ENCODE peak calls at places on chromosomes 5 and 9, in four cellular contexts. C is AG04450, X is memory B cell, Q is foreskin keratinocyte. V is an unnamed sample.
A peak's percentile ranks its signal among the peaks of the same experiment; 100 is the strongest.

GRCh38 chr5:88085462-88085861 is 183.2 kb downstream of the TMEM161B start:
- DNase-seq in C (no peak), X (no peak), Q (no peak), V (no peak)

GRCh38 chr9:131707677-131708612 is 31.9 kb downstream of the RAPGEF1 start:
- DNase-seq in C (peak; percentile 26), X (no peak), Q (peak; percentile 55), V (no peak)

GRCh38 chr5:155897761-155898160 is 429.2 kb upstream of the SGCD start:
- DNase-seq in C (no peak), X (no peak), Q (no peak), V (no peak)

GRCh38 chr9:4548796-4549725 is 58.8 kb downstream of the SLC1A1 start:
- DNase-seq in C (no peak), X (no peak), Q (no peak), V (no peak)

GRCh38 chr9:136247947-136248637 is 2.5 kb upstream of the QSOX2 start:
- DNase-seq in C (no peak), X (no peak), Q (no peak), V (no peak)

GRCh38 chr5:132475531-132475930 is 15.0 kb downstream of the IRF1 start:
- DNase-seq in C (no peak), X (no peak), Q (no peak), V (no peak)

GRCh38 chr5:141647242-141647641 is 4.0 kb downstream of the FCHSD1 start:
- DNase-seq in C (no peak), X (no peak), Q (no peak), V (no peak)

GRCh38 chr9:34437006-34437925 is 21.1 kb downstream of the FAM219A start:
- DNase-seq in C (no peak), X (peak; percentile 50), Q (no peak), V (peak; percentile 64)

GRCh38 chr5:159904874-159905273 is 11.4 kb upstream of the ADRA1B start:
- DNase-seq in C (no peak), X (no peak), Q (no peak), V (no peak)

GRCh38 chr5:135308752-135309151 is 90.3 kb downstream of the MACROH2A1 start:
- DNase-seq in C (peak; percentile 82), X (no peak), Q (no peak), V (peak; percentile 20)

GRCh38 chr5:174303035-174303434 is 257.5 kb downstream of the NSG2 start:
- DNase-seq in C (no peak), X (no peak), Q (no peak), V (no peak)

GRCh38 chr5:133372306-133373008 is 239.9 kb downstream of the FSTL4 start:
- DNase-seq in C (no peak), X (no peak), Q (no peak), V (no peak)

GRCh38 chr9:13427587-13427986 is 148.1 kb upstream of the MPDZ start:
- DNase-seq in C (peak; percentile 15), X (peak; percentile 2), Q (peak; percentile 20), V (peak; percentile 20)